ENCODE peak calls at places on chromosomes 5 and 9, in seven cellular contexts. I, Z, L, O, W, C and P are unnamed samples.

GRCh38 chr5:173395257-173395932 is 67.2 kb upstream of the STC2 start:
- DNase-seq in I (peak; percentile 85), Z (no peak), L (peak; percentile 68), O (peak; percentile 36), W (no peak), C (peak; percentile 10), P (peak; percentile 45)

GRCh38 chr9:93387791-93388190 is 63.7 kb upstream of the FAM120A start:
- DNase-seq in I (no peak), Z (no peak), L (no peak), O (no peak), W (no peak), C (peak; percentile 76), P (no peak)

GRCh38 chr9:73155968-73156592 is 4.4 kb downstream of the ANXA1 start:
- DNase-seq in I (no peak), Z (no peak), L (no peak), O (no peak), W (no peak), C (peak; percentile 34), P (no peak)

GRCh38 chr5:84088996-84089395 is 295.7 kb downstream of the EDIL3 start:
- DNase-seq in I (peak; percentile 44), Z (no peak), L (peak; percentile 19), O (no peak), W (no peak), C (peak; percentile 30), P (peak; percentile 37)

GRCh38 chr9:71036501-71036900 is 84.9 kb downstream of the TRPM3 start:
- DNase-seq in I (no peak), Z (no peak), L (no peak), O (no peak), W (no peak), C (no peak), P (no peak)

GRCh38 chr9:122526602-122527001 is 491 bp downstream of the OR1N1 start:
- DNase-seq in I (no peak), Z (no peak), L (no peak), O (no peak), W (no peak), C (no peak), P (no peak)

GRCh38 chr5:112795944-112796678 is 58.4 kb downstream of the APC start:
- DNase-seq in I (no peak), Z (no peak), L (no peak), O (no peak), W (no peak), C (no peak), P (peak; percentile 13)

GRCh38 chr5:9621379-9621903 is 8.7 kb downstream of the TAS2R1 start:
- DNase-seq in I (peak; percentile 42), Z (no peak), L (peak; percentile 79), O (no peak), W (no peak), C (peak; percentile 35), P (peak; percentile 69)

GRCh38 chr9:98333703-98334582 is 78.5 kb upstream of the TBC1D2 start:
- DNase-seq in I (peak; percentile 93), Z (no peak), L (peak; percentile 41), O (no peak), W (no peak), C (no peak), P (no peak)

GRCh38 chr5:59418766-59419165 is 474.8 kb downstream of the PDE4D start:
- DNase-seq in I (no peak), Z (no peak), L (no peak), O (no peak), W (no peak), C (no peak), P (peak; percentile 41)

GRCh38 chr5:127878174-127878750 is 175.1 kb downstream of the CCDC192 start:
- DNase-seq in I (peak; percentile 57), Z (peak; percentile 5), L (peak; percentile 60), O (peak; percentile 52), W (peak; percentile 67), C (peak; percentile 72), P (peak; percentile 76)

GRCh38 chr9:94692601-94693000 is 33.9 kb upstream of the AOPEP start:
- DNase-seq in I (no peak), Z (no peak), L (no peak), O (no peak), W (no peak), C (no peak), P (peak; percentile 69)

GRCh38 chr5:56190500-56190899 is 42.6 kb downstream of the ANKRD55 start:
- DNase-seq in I (peak; percentile 80), Z (no peak), L (peak; percentile 44), O (no peak), W (no peak), C (no peak), P (no peak)

GRCh38 chr5:130141689-130142320 is 237.5 kb downstream of the CHSY3 start:
- DNase-seq in I (no peak), Z (no peak), L (peak; percentile 62), O (peak; percentile 64), W (peak; percentile 70), C (peak; percentile 61), P (peak; percentile 64)

GRCh38 chr5:111223790-111224560 is at the start of gene CAMK4:
- DNase-seq in I (peak; percentile 73), Z (peak; percentile 78), L (peak; percentile 82), O (peak; percentile 81), W (peak; percentile 80), C (peak; percentile 20), P (peak; percentile 86)

GRCh38 chr5:170302729-170303501 is 5.3 kb upstream of the LCP2 start:
- DNase-seq in I (no peak), Z (no peak), L (peak; percentile 34), O (peak; percentile 45), W (no peak), C (peak; percentile 28), P (peak; percentile 46)

GRCh38 chr9:38705917-38706316 is 14.0 kb downstream of the FAM240B start:
- DNase-seq in I (no peak), Z (no peak), L (no peak), O (no peak), W (no peak), C (no peak), P (no peak)

GRCh38 chr5:44797723-44798122 is 11.0 kb upstream of the MRPS30 start:
- DNase-seq in I (no peak), Z (no peak), L (no peak), O (no peak), W (no peak), C (no peak), P (no peak)

GRCh38 chr9:98108540-98109031 is 10.4 kb downstream of the TRIM14 start:
- DNase-seq in I (no peak), Z (no peak), L (no peak), O (no peak), W (no peak), C (no peak), P (no peak)

GRCh38 chr5:540215-541147 is 16.2 kb upstream of the SLC9A3 start:
- DNase-seq in I (no peak), Z (no peak), L (no peak), O (no peak), W (no peak), C (no peak), P (no peak)

GRCh38 chr5:38403407-38403806 is 145.0 kb downstream of the EGFLAM start:
- DNase-seq in I (peak; percentile 57), Z (no peak), L (peak; percentile 29), O (no peak), W (no peak), C (no peak), P (no peak)

GRCh38 chr5:134432174-134432573 is 20.5 kb upstream of the CDKN2AIPNL start:
- DNase-seq in I (no peak), Z (no peak), L (no peak), O (no peak), W (no peak), C (no peak), P (no peak)

GRCh38 chr5:147701468-147701867 is 81.1 kb downstream of the JAKMIP2 start:
- DNase-seq in I (no peak), Z (no peak), L (no peak), O (no peak), W (no peak), C (no peak), P (no peak)

GRCh38 chr9:73402081-73403028 is 250.7 kb downstream of the ANXA1 start:
- DNase-seq in I (no peak), Z (no peak), L (no peak), O (no peak), W (no peak), C (no peak), P (no peak)

GRCh38 chr5:148730955-148731898 is 76.9 kb upstream of the HTR4 start:
- DNase-seq in I (peak; percentile 87), Z (peak; percentile 69), L (peak; percentile 85), O (peak; percentile 66), W (peak; percentile 54), C (peak; percentile 92), P (peak; percentile 82)

GRCh38 chr5:144276034-144276822 is 105.6 kb downstream of the KCTD16 start:
- DNase-seq in I (peak; percentile 6), Z (no peak), L (no peak), O (no peak), W (no peak), C (no peak), P (no peak)

GRCh38 chr9:134695144-134695543 is 53.5 kb downstream of the COL5A1 start:
- DNase-seq in I (no peak), Z (no peak), L (no peak), O (no peak), W (no peak), C (no peak), P (no peak)
- H3K4ac ChIP-seq in I (no peak overlapping the region), Z (no peak overlapping the region), L (no peak overlapping the region), O (no peak overlapping the region), W (no peak overlapping the region), C (no peak overlapping the region), P (no peak overlapping the region)

DNA sequence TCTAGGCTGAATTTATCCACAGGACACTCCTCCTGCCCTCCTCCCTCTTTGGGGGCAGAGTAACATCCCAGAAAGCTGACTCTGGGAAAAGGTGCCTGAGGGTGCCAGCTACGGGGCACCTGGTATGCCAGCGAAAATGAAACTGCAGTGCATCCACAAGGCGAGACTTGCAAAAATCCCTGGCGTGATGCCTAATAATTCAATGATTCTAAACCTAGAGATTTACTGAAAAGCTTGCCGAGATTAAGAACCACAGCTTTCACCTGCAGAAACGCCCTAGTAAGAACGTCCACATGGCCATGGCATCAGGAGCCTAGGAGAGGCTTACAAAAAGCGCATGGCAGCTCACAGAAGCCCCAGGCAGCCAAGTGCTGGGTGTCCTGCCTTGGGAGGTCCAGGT is 20.9 kb downstream of the CCNJL start:
- DNase-seq in I (no peak), Z (no peak), L (no peak), O (no peak), W (no peak), C (no peak), P (no peak)
- H2BK5ac ChIP-seq in I (no peak overlapping the region), Z (no peak overlapping the region), L (no peak overlapping the region), O (no peak overlapping the region), W (no peak overlapping the region), C (no peak overlapping the region), P (no peak overlapping the region)

GRCh38 chr9:99363509-99363908 is 141.4 kb downstream of the SEC61B start:
- DNase-seq in I (no peak), Z (no peak), L (no peak), O (no peak), W (no peak), C (no peak), P (no peak)
- H3K4ac ChIP-seq in I (no peak overlapping the region), Z (no peak overlapping the region), L (no peak overlapping the region), O (no peak overlapping the region), W (no peak overlapping the region), C (no peak overlapping the region), P (no peak overlapping the region)

DNA sequence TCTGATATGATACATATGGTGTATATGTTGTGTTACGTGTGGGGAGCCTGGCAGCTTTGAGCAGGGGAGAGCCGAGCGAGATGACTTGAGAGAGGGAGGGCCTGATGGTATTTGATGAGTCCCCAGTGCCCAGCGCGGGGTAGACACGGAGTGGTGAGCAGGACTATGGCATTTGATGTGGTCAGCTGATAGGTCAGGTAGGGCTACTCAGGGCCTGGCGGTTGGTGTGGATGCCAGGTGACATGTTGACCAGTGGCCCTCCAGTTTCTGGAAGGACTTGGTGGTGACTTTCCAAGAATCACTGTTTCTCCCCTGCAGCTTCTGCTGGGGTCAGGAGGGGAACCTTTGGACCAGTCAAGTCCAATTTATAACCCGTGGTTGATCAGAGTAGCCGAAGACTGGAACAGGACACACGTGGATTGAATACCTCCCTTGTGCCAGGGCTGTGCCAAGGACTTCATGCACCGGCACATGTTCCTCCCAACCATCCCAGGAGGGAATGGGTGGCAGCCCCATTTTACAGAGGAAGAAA is 148.8 kb downstream of the RGS3 start:
- DNase-seq in I (no peak), Z (no peak), L (no peak), O (no peak), W (no peak), C (no peak), P (no peak)
- H2BK5ac ChIP-seq in I (no peak overlapping the region), Z (no peak overlapping the region), L (no peak overlapping the region), O (no peak overlapping the region), W (no peak overlapping the region), C (no peak overlapping the region), P (no peak overlapping the region)